ENCODE peak calls at places on chromosomes 3 and 15, in seven cellular contexts. One of them, this sample, is unnamed. For H3K9me3, the result is how much of the 10 kb centered on the place peaks cover.

GRCh38 chr3:48765376-48765775 is 48.4 kb upstream of the IP6K2 start:
- DNase-seq in astrocyte: no peak
- DNase-seq in GM23248: peak
- DNase-seq in left lung: no peak
- DNase-seq in neural progenitor cell: no peak
- DNase-seq in spleen: no peak
- DNase-seq in breast epithelium: no peak
- DNase-seq in this sample: no peak

GRCh38 chr15:90219421-90220141 is 14.2 kb downstream of the CIB1 start:
- DNase-seq in left lung: no peak
- DNase-seq in astrocyte: no peak
- DNase-seq in GM23248: peak
- DNase-seq in breast epithelium: no peak
- DNase-seq in spleen: peak
- DNase-seq in neural progenitor cell: peak
- DNase-seq in this sample: peak

GRCh38 chr3:174495928-174496327 is 363.2 kb upstream of the NAALADL2 start:
- DNase-seq in astrocyte: no peak
- DNase-seq in neural progenitor cell: no peak
- DNase-seq in GM23248: peak
- DNase-seq in spleen: no peak
- DNase-seq in left lung: no peak
- DNase-seq in breast epithelium: no peak
- DNase-seq in this sample: no peak

GRCh38 chr3:48851407-48851806 is 3.7 kb upstream of the PRKAR2A start:
- DNase-seq in spleen: peak
- DNase-seq in astrocyte: peak
- DNase-seq in breast epithelium: no peak
- DNase-seq in left lung: no peak
- DNase-seq in neural progenitor cell: peak
- DNase-seq in GM23248: peak
- DNase-seq in this sample: no peak

GRCh38 chr3:13884851-13885703 is 5.2 kb upstream of the WNT7A start:
- DNase-seq in astrocyte: no peak
- DNase-seq in left lung: no peak
- DNase-seq in breast epithelium: peak
- DNase-seq in neural progenitor cell: peak
- DNase-seq in GM23248: no peak
- DNase-seq in spleen: no peak
- DNase-seq in this sample: peak

GRCh38 chr3:27521179-27521871 is 37.1 kb upstream of the SLC4A7 start:
- DNase-seq in left lung: no peak
- DNase-seq in GM23248: peak
- DNase-seq in neural progenitor cell: no peak
- DNase-seq in astrocyte: peak
- DNase-seq in spleen: no peak
- DNase-seq in breast epithelium: no peak
- DNase-seq in this sample: no peak

GRCh38 chr3:50714953-50715352 is 40.2 kb downstream of the DOCK3 start:
- DNase-seq in astrocyte: no peak
- DNase-seq in GM23248: peak
- DNase-seq in spleen: no peak
- DNase-seq in neural progenitor cell: no peak
- DNase-seq in breast epithelium: no peak
- DNase-seq in left lung: no peak
- DNase-seq in this sample: no peak

GRCh38 chr3:173913397-173913796 is 515.9 kb downstream of the NLGN1 start:
- DNase-seq in neural progenitor cell: no peak
- DNase-seq in spleen: no peak
- DNase-seq in breast epithelium: no peak
- DNase-seq in left lung: no peak
- DNase-seq in GM23248: peak
- DNase-seq in astrocyte: peak
- DNase-seq in this sample: no peak

GRCh38 chr3:150349314-150350097 is 58.6 kb upstream of the TSC22D2 start:
- DNase-seq in left lung: peak
- DNase-seq in GM23248: peak
- DNase-seq in spleen: peak
- DNase-seq in neural progenitor cell: peak
- DNase-seq in breast epithelium: no peak
- DNase-seq in astrocyte: no peak
- DNase-seq in this sample: no peak

GRCh38 chr15:24269923-24270322 is 405.7 kb upstream of the NPAP1 start:
- DNase-seq in left lung: no peak
- DNase-seq in neural progenitor cell: no peak
- DNase-seq in GM23248: no peak
- DNase-seq in breast epithelium: no peak
- DNase-seq in spleen: no peak
- DNase-seq in astrocyte: no peak
- DNase-seq in this sample: no peak

GRCh38 chr3:57128863-57129602 is 36.1 kb downstream of the IL17RD start:
- DNase-seq in GM23248: peak
- DNase-seq in astrocyte: no peak
- DNase-seq in neural progenitor cell: peak
- DNase-seq in spleen: no peak
- DNase-seq in breast epithelium: no peak
- DNase-seq in left lung: no peak
- DNase-seq in this sample: no peak

GRCh38 chr3:52090620-52091468 is 34.5 kb upstream of the DUSP7 start:
- DNase-seq in GM23248: no peak
- DNase-seq in left lung: peak
- DNase-seq in astrocyte: no peak
- DNase-seq in breast epithelium: no peak
- DNase-seq in spleen: peak
- DNase-seq in neural progenitor cell: peak
- DNase-seq in this sample: no peak

GRCh38 chr15:67943961-67944674 is 104.3 kb upstream of the RNU6-1 start:
- DNase-seq in GM23248: peak
- DNase-seq in astrocyte: no peak
- DNase-seq in breast epithelium: no peak
- DNase-seq in neural progenitor cell: no peak
- DNase-seq in spleen: no peak
- DNase-seq in left lung: no peak
- DNase-seq in this sample: no peak

GRCh38 chr3:147141516-147141915 is 264.8 kb downstream of the ZIC4 start:
- DNase-seq in left lung: no peak
- DNase-seq in spleen: no peak
- DNase-seq in GM23248: no peak
- DNase-seq in astrocyte: no peak
- DNase-seq in breast epithelium: no peak
- DNase-seq in neural progenitor cell: no peak
- DNase-seq in this sample: no peak

GRCh38 chr15:80309769-80310384 is 57.9 kb upstream of the CTXND1 start:
- DNase-seq in spleen: no peak
- DNase-seq in GM23248: peak
- DNase-seq in astrocyte: no peak
- DNase-seq in breast epithelium: no peak
- DNase-seq in neural progenitor cell: peak
- DNase-seq in left lung: no peak
- DNase-seq in this sample: no peak

GRCh38 chr3:152719264-152719663 is 115.7 kb upstream of the P2RY1 start:
- DNase-seq in GM23248: peak
- DNase-seq in breast epithelium: no peak
- DNase-seq in neural progenitor cell: no peak
- DNase-seq in left lung: no peak
- DNase-seq in spleen: no peak
- DNase-seq in astrocyte: peak
- DNase-seq in this sample: no peak

GRCh38 chr3:1469687-1470086 is 376.9 kb downstream of the CNTN6 start:
- DNase-seq in GM23248: no peak
- DNase-seq in astrocyte: no peak
- DNase-seq in breast epithelium: no peak
- DNase-seq in neural progenitor cell: no peak
- DNase-seq in spleen: no peak
- DNase-seq in left lung: no peak
- DNase-seq in this sample: no peak

GRCh38 chr3:99084156-99084555 is 182.7 kb upstream of the DCBLD2 start:
- DNase-seq in astrocyte: no peak
- DNase-seq in GM23248: no peak
- DNase-seq in spleen: no peak
- DNase-seq in neural progenitor cell: no peak
- DNase-seq in left lung: no peak
- DNase-seq in breast epithelium: no peak
- DNase-seq in this sample: no peak

GRCh38 chr3:72350761-72351505 is 497.3 kb downstream of the SHQ1 start:
- DNase-seq in breast epithelium: no peak
- DNase-seq in GM23248: no peak
- DNase-seq in left lung: no peak
- DNase-seq in neural progenitor cell: no peak
- DNase-seq in spleen: no peak
- DNase-seq in astrocyte: no peak
- DNase-seq in this sample: no peak

GRCh38 chr3:31552103-31552502 is 19.4 kb downstream of the STT3B start:
- DNase-seq in spleen: no peak
- DNase-seq in breast epithelium: no peak
- DNase-seq in left lung: no peak
- DNase-seq in astrocyte: no peak
- DNase-seq in GM23248: no peak
- DNase-seq in neural progenitor cell: no peak
- DNase-seq in this sample: no peak

GRCh38 chr3:31559872-31560534 is 27.3 kb downstream of the STT3B start:
- DNase-seq in GM23248: no peak
- DNase-seq in astrocyte: no peak
- DNase-seq in left lung: no peak
- DNase-seq in neural progenitor cell: no peak
- DNase-seq in breast epithelium: no peak
- DNase-seq in spleen: no peak
- DNase-seq in this sample: no peak

GRCh38 chr3:31550452-31551251 is 17.9 kb downstream of the STT3B start:
- DNase-seq in breast epithelium: no peak
- DNase-seq in left lung: no peak
- DNase-seq in spleen: no peak
- DNase-seq in astrocyte: no peak
- DNase-seq in GM23248: peak
- DNase-seq in neural progenitor cell: peak
- DNase-seq in this sample: peak

GRCh38 chr3:31553258-31553657 is 20.5 kb downstream of the STT3B start:
- DNase-seq in GM23248: no peak
- DNase-seq in breast epithelium: no peak
- DNase-seq in neural progenitor cell: no peak
- DNase-seq in spleen: no peak
- DNase-seq in left lung: no peak
- DNase-seq in astrocyte: no peak
- DNase-seq in this sample: no peak

GRCh38 chr3:31555204-31555603 is 22.5 kb downstream of the STT3B start:
- DNase-seq in neural progenitor cell: no peak
- DNase-seq in left lung: no peak
- DNase-seq in GM23248: no peak
- DNase-seq in breast epithelium: no peak
- DNase-seq in astrocyte: no peak
- DNase-seq in spleen: no peak
- DNase-seq in this sample: no peak
- H3K9me3 ChIP-seq in neural progenitor cell: under half
- H3K9me3 ChIP-seq in left lung: under half
- H3K9me3 ChIP-seq in GM23248: under half
- H3K9me3 ChIP-seq in breast epithelium: under half
- H3K9me3 ChIP-seq in astrocyte: under half
- H3K9me3 ChIP-seq in spleen: under half
- H3K9me3 ChIP-seq in this sample: under half

DNA sequence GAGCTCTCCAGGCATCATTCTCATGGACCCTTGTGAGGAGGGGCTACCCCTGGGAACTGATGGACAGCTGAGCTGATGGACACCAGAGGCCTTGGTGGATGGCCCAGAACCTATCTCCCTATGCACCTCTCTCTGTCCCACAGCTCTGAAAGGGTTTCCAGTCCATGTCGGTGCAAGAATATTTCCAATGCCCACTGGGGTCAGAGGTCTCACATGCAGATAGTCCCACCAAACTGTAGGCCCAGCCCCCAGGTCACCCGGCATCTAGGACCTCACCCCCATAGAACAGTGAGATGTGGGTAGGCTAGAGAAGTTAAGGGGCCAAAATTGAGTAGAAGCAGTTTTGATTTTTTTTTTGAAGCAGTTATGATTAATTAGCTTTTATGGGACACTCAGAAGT is 2.6 kb downstream of the ALPK3 start:
- DNase-seq in neural progenitor cell: no peak
- DNase-seq in astrocyte: no peak
- DNase-seq in GM23248: no peak
- DNase-seq in left lung: no peak
- DNase-seq in spleen: no peak
- DNase-seq in breast epithelium: no peak
- DNase-seq in this sample: no peak
- H3K27ac ChIP-seq in neural progenitor cell: no peak
- H3K27ac ChIP-seq in astrocyte: no peak
- H3K27ac ChIP-seq in GM23248: no peak
- H3K27ac ChIP-seq in left lung: no peak
- H3K27ac ChIP-seq in spleen: peak
- H3K27ac ChIP-seq in breast epithelium: peak
- H3K27ac ChIP-seq in this sample: no peak

GRCh38 chr3:158261371-158261991 is 151.6 kb downstream of the RSRC1 start:
- DNase-seq in breast epithelium: no peak
- DNase-seq in neural progenitor cell: peak
- DNase-seq in left lung: no peak
- DNase-seq in astrocyte: no peak
- DNase-seq in spleen: no peak
- DNase-seq in GM23248: no peak
- DNase-seq in this sample: no peak

GRCh38 chr3:158269896-158270295 is 160.0 kb downstream of the RSRC1 start:
- DNase-seq in GM23248: no peak
- DNase-seq in astrocyte: no peak
- DNase-seq in left lung: no peak
- DNase-seq in spleen: no peak
- DNase-seq in breast epithelium: no peak
- DNase-seq in neural progenitor cell: no peak
- DNase-seq in this sample: no peak

GRCh38 chr3:158264894-158265293 is 155.0 kb downstream of the RSRC1 start:
- DNase-seq in GM23248: no peak
- DNase-seq in left lung: no peak
- DNase-seq in neural progenitor cell: no peak
- DNase-seq in spleen: no peak
- DNase-seq in breast epithelium: no peak
- DNase-seq in astrocyte: no peak
- DNase-seq in this sample: no peak

GRCh38 chr3:158272071-158272470 is 162.2 kb downstream of the RSRC1 start:
- DNase-seq in spleen: no peak
- DNase-seq in neural progenitor cell: peak
- DNase-seq in left lung: no peak
- DNase-seq in GM23248: no peak
- DNase-seq in breast epithelium: no peak
- DNase-seq in astrocyte: no peak
- DNase-seq in this sample: no peak

DNA sequence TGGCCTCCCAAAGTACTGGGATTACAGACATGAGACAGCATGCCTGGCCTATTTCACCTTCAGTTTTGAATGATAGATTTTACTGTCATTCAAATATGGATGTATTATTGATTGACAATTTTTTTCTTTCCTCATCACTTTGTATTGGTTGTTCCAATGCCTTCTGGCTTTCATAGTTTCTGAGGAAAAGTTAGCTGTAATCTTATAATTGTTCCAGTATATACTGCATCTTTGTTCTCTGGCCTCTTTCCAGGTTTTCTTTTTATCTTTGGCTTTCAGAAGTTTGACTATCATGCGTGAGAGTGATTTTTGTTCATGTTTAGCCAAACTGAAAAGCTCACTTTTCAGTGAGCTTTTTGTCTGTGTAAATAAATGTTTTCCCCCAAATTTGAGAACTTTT is 157.1 kb downstream of the RSRC1 start:
- DNase-seq in breast epithelium: no peak
- DNase-seq in spleen: no peak
- DNase-seq in GM23248: peak
- DNase-seq in left lung: no peak
- DNase-seq in astrocyte: no peak
- DNase-seq in neural progenitor cell: no peak
- DNase-seq in this sample: no peak
- H3K9me3 ChIP-seq in breast epithelium: under half
- H3K9me3 ChIP-seq in spleen: under half
- H3K9me3 ChIP-seq in GM23248: under half
- H3K9me3 ChIP-seq in left lung: under half
- H3K9me3 ChIP-seq in astrocyte: under half
- H3K9me3 ChIP-seq in neural progenitor cell: under half
- H3K9me3 ChIP-seq in this sample: under half

GRCh38 chr3:114364806-114365205 is 71.0 kb downstream of the TIGIT start:
- DNase-seq in spleen: no peak
- DNase-seq in breast epithelium: no peak
- DNase-seq in astrocyte: no peak
- DNase-seq in left lung: no peak
- DNase-seq in neural progenitor cell: peak
- DNase-seq in GM23248: no peak
- DNase-seq in this sample: no peak
- H3K27ac ChIP-seq in spleen: no peak
- H3K27ac ChIP-seq in breast epithelium: peak
- H3K27ac ChIP-seq in astrocyte: no peak
- H3K27ac ChIP-seq in left lung: no peak
- H3K27ac ChIP-seq in neural progenitor cell: no peak
- H3K27ac ChIP-seq in GM23248: no peak
- H3K27ac ChIP-seq in this sample: no peak

This sample was measured in naive thymus-derived CD4-positive, alpha-beta T cell.